ENCODE peak calls at places on chromosomes 5 and 9, in ten cellular contexts. U, B, T, N, I, E, C, X, L and M are unnamed samples.

GRCh38 chr5:95966005-95966404 is 4.4 kb upstream of the ELL2 start:
- DNase-seq in U (no peak), B (no peak), T (no peak), N (no peak), I (no peak), E (no peak), C (no peak), X (no peak), L (no peak), M (no peak)

GRCh38 chr5:168712280-168712924 is 133.2 kb upstream of the PANK3 start:
- DNase-seq in U (peak), B (peak), T (no peak), N (no peak), I (no peak), E (no peak), C (peak), X (no peak), L (no peak), M (no peak)

GRCh38 chr5:7435503-7435902 is 39.6 kb downstream of the ADCY2 start:
- DNase-seq in U (no peak), B (no peak), T (no peak), N (no peak), I (no peak), E (no peak), C (no peak), X (no peak), L (no peak), M (no peak)

GRCh38 chr9:95313010-95313498 is 4.5 kb downstream of the FANCC start:
- DNase-seq in U (peak), B (peak), T (no peak), N (peak), I (no peak), E (peak), C (peak), X (no peak), L (no peak), M (peak)

GRCh38 chr5:138869763-138870500 is 5.2 kb downstream of the LRRTM2 start:
- DNase-seq in U (no peak), B (no peak), T (no peak), N (no peak), I (no peak), E (no peak), C (no peak), X (no peak), L (no peak), M (no peak)

GRCh38 chr5:14659821-14660607 is 4.5 kb upstream of the OTULIN start:
- DNase-seq in U (peak), B (no peak), T (no peak), N (no peak), I (no peak), E (no peak), C (no peak), X (no peak), L (no peak), M (no peak)

GRCh38 chr5:167699434-167699833 is 592.0 kb upstream of the WWC1 start:
- DNase-seq in U (peak), B (peak), T (no peak), N (peak), I (no peak), E (no peak), C (peak), X (no peak), L (no peak), M (no peak)

GRCh38 chr5:127296321-127296720 is 5.7 kb downstream of the MEGF10 start:
- DNase-seq in U (peak), B (no peak), T (no peak), N (no peak), I (no peak), E (no peak), C (no peak), X (no peak), L (no peak), M (no peak)

GRCh38 chr9:237141-237857 is 22.6 kb downstream of the DOCK8 start:
- DNase-seq in U (no peak), B (no peak), T (no peak), N (no peak), I (no peak), E (no peak), C (no peak), X (no peak), L (no peak), M (no peak)

GRCh38 chr9:135241381-135242380 is 154.2 kb downstream of the OLFM1 start:
- DNase-seq in U (no peak), B (no peak), T (no peak), N (peak), I (no peak), E (no peak), C (no peak), X (no peak), L (no peak), M (peak)

GRCh38 chr5:73229271-73229670 is 56.3 kb downstream of the TMEM174 start:
- DNase-seq in U (peak), B (no peak), T (no peak), N (no peak), I (no peak), E (no peak), C (no peak), X (no peak), L (no peak), M (no peak)